ENCODE peak calls at places on chromosomes 2 and 18, in eight cellular contexts. One of them, this sample, is unnamed.

GRCh38 chr2:65939687-65940086 is 495.2 kb upstream of the MEIS1 start:
- DNase-seq in uterus: no peak
- DNase-seq in activated naive CD8-positive, alpha-beta T cell treated with anti-CD3 and anti-CD28 coated beads, Interleukin-2, amount 50 U/mL, for 24 hours: no peak
- DNase-seq in stimulated activated CD4-positive, alpha-beta T cell treated with anti-CD3 and anti-CD28 coated beads, Interleukin-4, amount 100 ng/mL, for 48 hours: no peak
- DNase-seq in stomach: no peak
- DNase-seq in NCI-H1105 treated with DMSO at 0.1 percent for 48 hours: peak
- DNase-seq in kidney glomerular epithelial cell: no peak
- DNase-seq in right lobe of liver: no peak
- DNase-seq in this sample: no peak

GRCh38 chr2:236176417-236176816 is 8.2 kb upstream of the GBX2 start:
- DNase-seq in uterus: no peak
- DNase-seq in activated naive CD8-positive, alpha-beta T cell treated with anti-CD3 and anti-CD28 coated beads, Interleukin-2, amount 50 U/mL, for 24 hours: no peak
- DNase-seq in stimulated activated CD4-positive, alpha-beta T cell treated with anti-CD3 and anti-CD28 coated beads, Interleukin-4, amount 100 ng/mL, for 48 hours: no peak
- DNase-seq in stomach: no peak
- DNase-seq in NCI-H1105 treated with DMSO at 0.1 percent for 48 hours: no peak
- DNase-seq in kidney glomerular epithelial cell: no peak
- DNase-seq in right lobe of liver: no peak
- DNase-seq in this sample: no peak

GRCh38 chr2:240187989-240188590 is 47.6 kb upstream of the OTOS start:
- DNase-seq in uterus: no peak
- DNase-seq in activated naive CD8-positive, alpha-beta T cell treated with anti-CD3 and anti-CD28 coated beads, Interleukin-2, amount 50 U/mL, for 24 hours: no peak
- DNase-seq in stimulated activated CD4-positive, alpha-beta T cell treated with anti-CD3 and anti-CD28 coated beads, Interleukin-4, amount 100 ng/mL, for 48 hours: no peak
- DNase-seq in stomach: no peak
- DNase-seq in NCI-H1105 treated with DMSO at 0.1 percent for 48 hours: no peak
- DNase-seq in kidney glomerular epithelial cell: no peak
- DNase-seq in right lobe of liver: peak
- DNase-seq in this sample: no peak

GRCh38 chr18:45876131-45876530 is 50.7 kb downstream of the SIGLEC15 start:
- DNase-seq in uterus: no peak
- DNase-seq in activated naive CD8-positive, alpha-beta T cell treated with anti-CD3 and anti-CD28 coated beads, Interleukin-2, amount 50 U/mL, for 24 hours: no peak
- DNase-seq in stimulated activated CD4-positive, alpha-beta T cell treated with anti-CD3 and anti-CD28 coated beads, Interleukin-4, amount 100 ng/mL, for 48 hours: no peak
- DNase-seq in stomach: no peak
- DNase-seq in NCI-H1105 treated with DMSO at 0.1 percent for 48 hours: no peak
- DNase-seq in kidney glomerular epithelial cell: no peak
- DNase-seq in right lobe of liver: no peak
- DNase-seq in this sample: no peak

GRCh38 chr2:138716183-138716582 is 64.0 kb downstream of the NXPH2 start:
- DNase-seq in uterus: no peak
- DNase-seq in activated naive CD8-positive, alpha-beta T cell treated with anti-CD3 and anti-CD28 coated beads, Interleukin-2, amount 50 U/mL, for 24 hours: no peak
- DNase-seq in stimulated activated CD4-positive, alpha-beta T cell treated with anti-CD3 and anti-CD28 coated beads, Interleukin-4, amount 100 ng/mL, for 48 hours: no peak
- DNase-seq in stomach: no peak
- DNase-seq in NCI-H1105 treated with DMSO at 0.1 percent for 48 hours: no peak
- DNase-seq in kidney glomerular epithelial cell: no peak
- DNase-seq in right lobe of liver: no peak
- DNase-seq in this sample: no peak

GRCh38 chr18:6203791-6204190 is 210.9 kb downstream of the L3MBTL4 start:
- DNase-seq in uterus: no peak
- DNase-seq in activated naive CD8-positive, alpha-beta T cell treated with anti-CD3 and anti-CD28 coated beads, Interleukin-2, amount 50 U/mL, for 24 hours: no peak
- DNase-seq in stimulated activated CD4-positive, alpha-beta T cell treated with anti-CD3 and anti-CD28 coated beads, Interleukin-4, amount 100 ng/mL, for 48 hours: no peak
- DNase-seq in stomach: peak
- DNase-seq in NCI-H1105 treated with DMSO at 0.1 percent for 48 hours: peak
- DNase-seq in kidney glomerular epithelial cell: no peak
- DNase-seq in right lobe of liver: no peak
- DNase-seq in this sample: no peak

GRCh38 chr2:213316001-213316735 is 31.9 kb downstream of the SPAG16 start:
- DNase-seq in uterus: no peak
- DNase-seq in activated naive CD8-positive, alpha-beta T cell treated with anti-CD3 and anti-CD28 coated beads, Interleukin-2, amount 50 U/mL, for 24 hours: no peak
- DNase-seq in stimulated activated CD4-positive, alpha-beta T cell treated with anti-CD3 and anti-CD28 coated beads, Interleukin-4, amount 100 ng/mL, for 48 hours: no peak
- DNase-seq in stomach: no peak
- DNase-seq in NCI-H1105 treated with DMSO at 0.1 percent for 48 hours: no peak
- DNase-seq in kidney glomerular epithelial cell: no peak
- DNase-seq in right lobe of liver: peak
- DNase-seq in this sample: peak

GRCh38 chr2:241615522-241616052 is 21.4 kb downstream of the THAP4 start:
- DNase-seq in uterus: no peak
- DNase-seq in activated naive CD8-positive, alpha-beta T cell treated with anti-CD3 and anti-CD28 coated beads, Interleukin-2, amount 50 U/mL, for 24 hours: no peak
- DNase-seq in stimulated activated CD4-positive, alpha-beta T cell treated with anti-CD3 and anti-CD28 coated beads, Interleukin-4, amount 100 ng/mL, for 48 hours: no peak
- DNase-seq in stomach: no peak
- DNase-seq in NCI-H1105 treated with DMSO at 0.1 percent for 48 hours: no peak
- DNase-seq in kidney glomerular epithelial cell: no peak
- DNase-seq in right lobe of liver: no peak
- DNase-seq in this sample: peak

GRCh38 chr18:63951302-63951705 is 2.2 kb downstream of the HMSD start:
- DNase-seq in uterus: no peak
- DNase-seq in activated naive CD8-positive, alpha-beta T cell treated with anti-CD3 and anti-CD28 coated beads, Interleukin-2, amount 50 U/mL, for 24 hours: peak
- DNase-seq in stimulated activated CD4-positive, alpha-beta T cell treated with anti-CD3 and anti-CD28 coated beads, Interleukin-4, amount 100 ng/mL, for 48 hours: no peak
- DNase-seq in stomach: no peak
- DNase-seq in NCI-H1105 treated with DMSO at 0.1 percent for 48 hours: no peak
- DNase-seq in kidney glomerular epithelial cell: peak
- DNase-seq in right lobe of liver: no peak
- DNase-seq in this sample: no peak

GRCh38 chr2:31193806-31194205 is 23.5 kb downstream of the CAPN14 start:
- DNase-seq in uterus: no peak
- DNase-seq in activated naive CD8-positive, alpha-beta T cell treated with anti-CD3 and anti-CD28 coated beads, Interleukin-2, amount 50 U/mL, for 24 hours: no peak
- DNase-seq in stimulated activated CD4-positive, alpha-beta T cell treated with anti-CD3 and anti-CD28 coated beads, Interleukin-4, amount 100 ng/mL, for 48 hours: no peak
- DNase-seq in stomach: no peak
- DNase-seq in NCI-H1105 treated with DMSO at 0.1 percent for 48 hours: no peak
- DNase-seq in kidney glomerular epithelial cell: no peak
- DNase-seq in right lobe of liver: no peak
- DNase-seq in this sample: no peak

GRCh38 chr2:203446071-203446481 is 89.0 kb downstream of the RAPH1 start:
- DNase-seq in uterus: no peak
- DNase-seq in activated naive CD8-positive, alpha-beta T cell treated with anti-CD3 and anti-CD28 coated beads, Interleukin-2, amount 50 U/mL, for 24 hours: no peak
- DNase-seq in stimulated activated CD4-positive, alpha-beta T cell treated with anti-CD3 and anti-CD28 coated beads, Interleukin-4, amount 100 ng/mL, for 48 hours: no peak
- DNase-seq in stomach: no peak
- DNase-seq in NCI-H1105 treated with DMSO at 0.1 percent for 48 hours: no peak
- DNase-seq in kidney glomerular epithelial cell: no peak
- DNase-seq in right lobe of liver: no peak
- DNase-seq in this sample: no peak

GRCh38 chr2:197852127-197852526 is 47.7 kb downstream of the PLCL1 start:
- DNase-seq in uterus: no peak
- DNase-seq in activated naive CD8-positive, alpha-beta T cell treated with anti-CD3 and anti-CD28 coated beads, Interleukin-2, amount 50 U/mL, for 24 hours: no peak
- DNase-seq in stimulated activated CD4-positive, alpha-beta T cell treated with anti-CD3 and anti-CD28 coated beads, Interleukin-4, amount 100 ng/mL, for 48 hours: no peak
- DNase-seq in stomach: no peak
- DNase-seq in NCI-H1105 treated with DMSO at 0.1 percent for 48 hours: no peak
- DNase-seq in kidney glomerular epithelial cell: no peak
- DNase-seq in right lobe of liver: no peak
- DNase-seq in this sample: no peak

GRCh38 chr2:236731767-236732580 is 162.3 kb downstream of the ACKR3 start:
- DNase-seq in uterus: peak
- DNase-seq in activated naive CD8-positive, alpha-beta T cell treated with anti-CD3 and anti-CD28 coated beads, Interleukin-2, amount 50 U/mL, for 24 hours: no peak
- DNase-seq in stimulated activated CD4-positive, alpha-beta T cell treated with anti-CD3 and anti-CD28 coated beads, Interleukin-4, amount 100 ng/mL, for 48 hours: no peak
- DNase-seq in stomach: no peak
- DNase-seq in NCI-H1105 treated with DMSO at 0.1 percent for 48 hours: no peak
- DNase-seq in kidney glomerular epithelial cell: no peak
- DNase-seq in right lobe of liver: peak
- DNase-seq in this sample: no peak

GRCh38 chr2:46470114-46470628 is 9.2 kb upstream of the TMEM247 start:
- DNase-seq in uterus: no peak
- DNase-seq in activated naive CD8-positive, alpha-beta T cell treated with anti-CD3 and anti-CD28 coated beads, Interleukin-2, amount 50 U/mL, for 24 hours: no peak
- DNase-seq in stimulated activated CD4-positive, alpha-beta T cell treated with anti-CD3 and anti-CD28 coated beads, Interleukin-4, amount 100 ng/mL, for 48 hours: no peak
- DNase-seq in stomach: no peak
- DNase-seq in NCI-H1105 treated with DMSO at 0.1 percent for 48 hours: no peak
- DNase-seq in kidney glomerular epithelial cell: no peak
- DNase-seq in right lobe of liver: no peak
- DNase-seq in this sample: no peak

GRCh38 chr2:66790651-66791181 is 355.8 kb downstream of the MEIS1 start:
- DNase-seq in uterus: peak
- DNase-seq in activated naive CD8-positive, alpha-beta T cell treated with anti-CD3 and anti-CD28 coated beads, Interleukin-2, amount 50 U/mL, for 24 hours: no peak
- DNase-seq in stimulated activated CD4-positive, alpha-beta T cell treated with anti-CD3 and anti-CD28 coated beads, Interleukin-4, amount 100 ng/mL, for 48 hours: no peak
- DNase-seq in stomach: no peak
- DNase-seq in NCI-H1105 treated with DMSO at 0.1 percent for 48 hours: no peak
- DNase-seq in kidney glomerular epithelial cell: peak
- DNase-seq in right lobe of liver: no peak
- DNase-seq in this sample: no peak

GRCh38 chr2:216318470-216318869 is 53.8 kb downstream of the MARCHF4 start:
- DNase-seq in uterus: no peak
- DNase-seq in activated naive CD8-positive, alpha-beta T cell treated with anti-CD3 and anti-CD28 coated beads, Interleukin-2, amount 50 U/mL, for 24 hours: no peak
- DNase-seq in stimulated activated CD4-positive, alpha-beta T cell treated with anti-CD3 and anti-CD28 coated beads, Interleukin-4, amount 100 ng/mL, for 48 hours: no peak
- DNase-seq in stomach: no peak
- DNase-seq in NCI-H1105 treated with DMSO at 0.1 percent for 48 hours: no peak
- DNase-seq in kidney glomerular epithelial cell: no peak
- DNase-seq in right lobe of liver: no peak
- DNase-seq in this sample: no peak

GRCh38 chr2:240881913-240882312 is 13.3 kb downstream of the AGXT start:
- DNase-seq in uterus: no peak
- DNase-seq in activated naive CD8-positive, alpha-beta T cell treated with anti-CD3 and anti-CD28 coated beads, Interleukin-2, amount 50 U/mL, for 24 hours: no peak
- DNase-seq in stimulated activated CD4-positive, alpha-beta T cell treated with anti-CD3 and anti-CD28 coated beads, Interleukin-4, amount 100 ng/mL, for 48 hours: no peak
- DNase-seq in stomach: no peak
- DNase-seq in NCI-H1105 treated with DMSO at 0.1 percent for 48 hours: peak
- DNase-seq in kidney glomerular epithelial cell: no peak
- DNase-seq in right lobe of liver: peak
- DNase-seq in this sample: no peak

GRCh38 chr2:158845869-158846268 is 50.8 kb downstream of the DAPL1 start:
- DNase-seq in uterus: no peak
- DNase-seq in activated naive CD8-positive, alpha-beta T cell treated with anti-CD3 and anti-CD28 coated beads, Interleukin-2, amount 50 U/mL, for 24 hours: no peak
- DNase-seq in stimulated activated CD4-positive, alpha-beta T cell treated with anti-CD3 and anti-CD28 coated beads, Interleukin-4, amount 100 ng/mL, for 48 hours: no peak
- DNase-seq in stomach: no peak
- DNase-seq in NCI-H1105 treated with DMSO at 0.1 percent for 48 hours: peak
- DNase-seq in kidney glomerular epithelial cell: peak
- DNase-seq in right lobe of liver: no peak
- DNase-seq in this sample: no peak

GRCh38 chr2:224983719-224984388 is 58.4 kb downstream of the DOCK10 start:
- DNase-seq in uterus: peak
- DNase-seq in activated naive CD8-positive, alpha-beta T cell treated with anti-CD3 and anti-CD28 coated beads, Interleukin-2, amount 50 U/mL, for 24 hours: no peak
- DNase-seq in stimulated activated CD4-positive, alpha-beta T cell treated with anti-CD3 and anti-CD28 coated beads, Interleukin-4, amount 100 ng/mL, for 48 hours: no peak
- DNase-seq in stomach: no peak
- DNase-seq in NCI-H1105 treated with DMSO at 0.1 percent for 48 hours: no peak
- DNase-seq in kidney glomerular epithelial cell: no peak
- DNase-seq in right lobe of liver: no peak
- DNase-seq in this sample: no peak

GRCh38 chr2:200479617-200480292 is 30.1 kb downstream of the KCTD18 start:
- DNase-seq in uterus: no peak
- DNase-seq in activated naive CD8-positive, alpha-beta T cell treated with anti-CD3 and anti-CD28 coated beads, Interleukin-2, amount 50 U/mL, for 24 hours: no peak
- DNase-seq in stimulated activated CD4-positive, alpha-beta T cell treated with anti-CD3 and anti-CD28 coated beads, Interleukin-4, amount 100 ng/mL, for 48 hours: no peak
- DNase-seq in stomach: no peak
- DNase-seq in NCI-H1105 treated with DMSO at 0.1 percent for 48 hours: no peak
- DNase-seq in kidney glomerular epithelial cell: no peak
- DNase-seq in right lobe of liver: no peak
- DNase-seq in this sample: no peak

GRCh38 chr2:227415538-227416424 is 28.0 kb upstream of the SCYGR1 start:
- DNase-seq in uterus: no peak
- DNase-seq in activated naive CD8-positive, alpha-beta T cell treated with anti-CD3 and anti-CD28 coated beads, Interleukin-2, amount 50 U/mL, for 24 hours: no peak
- DNase-seq in stimulated activated CD4-positive, alpha-beta T cell treated with anti-CD3 and anti-CD28 coated beads, Interleukin-4, amount 100 ng/mL, for 48 hours: no peak
- DNase-seq in stomach: no peak
- DNase-seq in NCI-H1105 treated with DMSO at 0.1 percent for 48 hours: no peak
- DNase-seq in kidney glomerular epithelial cell: peak
- DNase-seq in right lobe of liver: no peak
- DNase-seq in this sample: no peak

GRCh38 chr18:45480219-45481015 is 134.9 kb upstream of the SLC14A2 start:
- DNase-seq in uterus: no peak
- DNase-seq in activated naive CD8-positive, alpha-beta T cell treated with anti-CD3 and anti-CD28 coated beads, Interleukin-2, amount 50 U/mL, for 24 hours: no peak
- DNase-seq in stimulated activated CD4-positive, alpha-beta T cell treated with anti-CD3 and anti-CD28 coated beads, Interleukin-4, amount 100 ng/mL, for 48 hours: no peak
- DNase-seq in stomach: no peak
- DNase-seq in NCI-H1105 treated with DMSO at 0.1 percent for 48 hours: no peak
- DNase-seq in kidney glomerular epithelial cell: no peak
- DNase-seq in right lobe of liver: no peak
- DNase-seq in this sample: no peak

GRCh38 chr2:19247186-19247585 is 111.2 kb downstream of the OSR1 start:
- DNase-seq in uterus: no peak
- DNase-seq in activated naive CD8-positive, alpha-beta T cell treated with anti-CD3 and anti-CD28 coated beads, Interleukin-2, amount 50 U/mL, for 24 hours: no peak
- DNase-seq in stimulated activated CD4-positive, alpha-beta T cell treated with anti-CD3 and anti-CD28 coated beads, Interleukin-4, amount 100 ng/mL, for 48 hours: no peak
- DNase-seq in stomach: no peak
- DNase-seq in NCI-H1105 treated with DMSO at 0.1 percent for 48 hours: no peak
- DNase-seq in kidney glomerular epithelial cell: no peak
- DNase-seq in right lobe of liver: no peak
- DNase-seq in this sample: no peak

GRCh38 chr2:164028764-164029534 is 293.1 kb upstream of the FIGN start:
- DNase-seq in uterus: no peak
- DNase-seq in activated naive CD8-positive, alpha-beta T cell treated with anti-CD3 and anti-CD28 coated beads, Interleukin-2, amount 50 U/mL, for 24 hours: no peak
- DNase-seq in stimulated activated CD4-positive, alpha-beta T cell treated with anti-CD3 and anti-CD28 coated beads, Interleukin-4, amount 100 ng/mL, for 48 hours: no peak
- DNase-seq in stomach: no peak
- DNase-seq in NCI-H1105 treated with DMSO at 0.1 percent for 48 hours: no peak
- DNase-seq in kidney glomerular epithelial cell: peak
- DNase-seq in right lobe of liver: no peak
- DNase-seq in this sample: no peak

GRCh38 chr2:168060956-168061750 is 186.2 kb downstream of the STK39 start:
- DNase-seq in uterus: no peak
- DNase-seq in activated naive CD8-positive, alpha-beta T cell treated with anti-CD3 and anti-CD28 coated beads, Interleukin-2, amount 50 U/mL, for 24 hours: no peak
- DNase-seq in stimulated activated CD4-positive, alpha-beta T cell treated with anti-CD3 and anti-CD28 coated beads, Interleukin-4, amount 100 ng/mL, for 48 hours: no peak
- DNase-seq in stomach: no peak
- DNase-seq in NCI-H1105 treated with DMSO at 0.1 percent for 48 hours: no peak
- DNase-seq in kidney glomerular epithelial cell: peak
- DNase-seq in right lobe of liver: no peak
- DNase-seq in this sample: no peak

GRCh38 chr2:24111407-24111861 is 11.7 kb downstream of the PFN4 start:
- DNase-seq in uterus: no peak
- DNase-seq in activated naive CD8-positive, alpha-beta T cell treated with anti-CD3 and anti-CD28 coated beads, Interleukin-2, amount 50 U/mL, for 24 hours: no peak
- DNase-seq in stimulated activated CD4-positive, alpha-beta T cell treated with anti-CD3 and anti-CD28 coated beads, Interleukin-4, amount 100 ng/mL, for 48 hours: no peak
- DNase-seq in stomach: no peak
- DNase-seq in NCI-H1105 treated with DMSO at 0.1 percent for 48 hours: no peak
- DNase-seq in kidney glomerular epithelial cell: no peak
- DNase-seq in right lobe of liver: no peak
- DNase-seq in this sample: no peak

GRCh38 chr2:160513120-160513519 is 19.5 kb upstream of the RBMS1 start:
- DNase-seq in uterus: no peak
- DNase-seq in activated naive CD8-positive, alpha-beta T cell treated with anti-CD3 and anti-CD28 coated beads, Interleukin-2, amount 50 U/mL, for 24 hours: no peak
- DNase-seq in stimulated activated CD4-positive, alpha-beta T cell treated with anti-CD3 and anti-CD28 coated beads, Interleukin-4, amount 100 ng/mL, for 48 hours: no peak
- DNase-seq in stomach: no peak
- DNase-seq in NCI-H1105 treated with DMSO at 0.1 percent for 48 hours: no peak
- DNase-seq in kidney glomerular epithelial cell: no peak
- DNase-seq in right lobe of liver: no peak
- DNase-seq in this sample: no peak

GRCh38 chr2:95377724-95378123 is 24.8 kb upstream of the FAHD2A start:
- DNase-seq in uterus: no peak
- DNase-seq in activated naive CD8-positive, alpha-beta T cell treated with anti-CD3 and anti-CD28 coated beads, Interleukin-2, amount 50 U/mL, for 24 hours: no peak
- DNase-seq in stimulated activated CD4-positive, alpha-beta T cell treated with anti-CD3 and anti-CD28 coated beads, Interleukin-4, amount 100 ng/mL, for 48 hours: no peak
- DNase-seq in stomach: no peak
- DNase-seq in NCI-H1105 treated with DMSO at 0.1 percent for 48 hours: no peak
- DNase-seq in kidney glomerular epithelial cell: no peak
- DNase-seq in right lobe of liver: no peak
- DNase-seq in this sample: no peak

GRCh38 chr2:11507517-11507916 is 26.3 kb upstream of the GREB1 start:
- DNase-seq in uterus: no peak
- DNase-seq in activated naive CD8-positive, alpha-beta T cell treated with anti-CD3 and anti-CD28 coated beads, Interleukin-2, amount 50 U/mL, for 24 hours: no peak
- DNase-seq in stimulated activated CD4-positive, alpha-beta T cell treated with anti-CD3 and anti-CD28 coated beads, Interleukin-4, amount 100 ng/mL, for 48 hours: no peak
- DNase-seq in stomach: no peak
- DNase-seq in NCI-H1105 treated with DMSO at 0.1 percent for 48 hours: no peak
- DNase-seq in kidney glomerular epithelial cell: no peak
- DNase-seq in right lobe of liver: no peak
- DNase-seq in this sample: no peak

GRCh38 chr2:51032748-51033355 is 920 bp upstream of the NRXN1 start:
- DNase-seq in uterus: no peak
- DNase-seq in activated naive CD8-positive, alpha-beta T cell treated with anti-CD3 and anti-CD28 coated beads, Interleukin-2, amount 50 U/mL, for 24 hours: no peak
- DNase-seq in stimulated activated CD4-positive, alpha-beta T cell treated with anti-CD3 and anti-CD28 coated beads, Interleukin-4, amount 100 ng/mL, for 48 hours: no peak
- DNase-seq in stomach: no peak
- DNase-seq in NCI-H1105 treated with DMSO at 0.1 percent for 48 hours: no peak
- DNase-seq in kidney glomerular epithelial cell: no peak
- DNase-seq in right lobe of liver: no peak
- DNase-seq in this sample: no peak

GRCh38 chr2:159054985-159055384 is 86.5 kb downstream of the TANC1 start:
- DNase-seq in uterus: no peak
- DNase-seq in activated naive CD8-positive, alpha-beta T cell treated with anti-CD3 and anti-CD28 coated beads, Interleukin-2, amount 50 U/mL, for 24 hours: no peak
- DNase-seq in stimulated activated CD4-positive, alpha-beta T cell treated with anti-CD3 and anti-CD28 coated beads, Interleukin-4, amount 100 ng/mL, for 48 hours: no peak
- DNase-seq in stomach: no peak
- DNase-seq in NCI-H1105 treated with DMSO at 0.1 percent for 48 hours: no peak
- DNase-seq in kidney glomerular epithelial cell: no peak
- DNase-seq in right lobe of liver: no peak
- DNase-seq in this sample: no peak

GRCh38 chr2:196607073-196607472 is 32.4 kb upstream of the CCDC150 start:
- DNase-seq in uterus: no peak
- DNase-seq in activated naive CD8-positive, alpha-beta T cell treated with anti-CD3 and anti-CD28 coated beads, Interleukin-2, amount 50 U/mL, for 24 hours: no peak
- DNase-seq in stimulated activated CD4-positive, alpha-beta T cell treated with anti-CD3 and anti-CD28 coated beads, Interleukin-4, amount 100 ng/mL, for 48 hours: no peak
- DNase-seq in stomach: no peak
- DNase-seq in NCI-H1105 treated with DMSO at 0.1 percent for 48 hours: no peak
- DNase-seq in kidney glomerular epithelial cell: no peak
- DNase-seq in right lobe of liver: no peak
- DNase-seq in this sample: no peak

GRCh38 chr2:70472256-70472905 is 81.2 kb downstream of the TGFA start:
- DNase-seq in uterus: no peak
- DNase-seq in activated naive CD8-positive, alpha-beta T cell treated with anti-CD3 and anti-CD28 coated beads, Interleukin-2, amount 50 U/mL, for 24 hours: no peak
- DNase-seq in stimulated activated CD4-positive, alpha-beta T cell treated with anti-CD3 and anti-CD28 coated beads, Interleukin-4, amount 100 ng/mL, for 48 hours: no peak
- DNase-seq in stomach: no peak
- DNase-seq in NCI-H1105 treated with DMSO at 0.1 percent for 48 hours: no peak
- DNase-seq in kidney glomerular epithelial cell: no peak
- DNase-seq in right lobe of liver: no peak
- DNase-seq in this sample: no peak

GRCh38 chr18:49892148-49892924 is 79.0 kb upstream of the ACAA2 start:
- DNase-seq in uterus: no peak
- DNase-seq in activated naive CD8-positive, alpha-beta T cell treated with anti-CD3 and anti-CD28 coated beads, Interleukin-2, amount 50 U/mL, for 24 hours: no peak
- DNase-seq in stimulated activated CD4-positive, alpha-beta T cell treated with anti-CD3 and anti-CD28 coated beads, Interleukin-4, amount 100 ng/mL, for 48 hours: no peak
- DNase-seq in stomach: no peak
- DNase-seq in NCI-H1105 treated with DMSO at 0.1 percent for 48 hours: no peak
- DNase-seq in kidney glomerular epithelial cell: peak
- DNase-seq in right lobe of liver: no peak
- DNase-seq in this sample: no peak

This sample was measured in pancreas.